ENCODE peak calls at places on chromosomes 5 and 9, in five cellular contexts. M, A, P, X and H are unnamed samples.
A peak's percentile ranks its signal among the peaks of the same experiment; 100 is the strongest.

GRCh38 chr5:17157916-17158529 is 59.4 kb upstream of the BASP1 start:
- DNase-seq in P (no peak), M (no peak), X (peak; percentile 100), A (peak; percentile 91), H (no peak)

GRCh38 chr5:82074968-82075367 is 103.1 kb downstream of the ATG10 start:
- DNase-seq in M (no peak), A (no peak), X (no peak), P (no peak), H (no peak)

GRCh38 chr5:9316733-9317132 is 229.1 kb downstream of the SEMA5A start:
- DNase-seq in X (no peak), P (no peak), A (no peak), M (no peak), H (no peak)

GRCh38 chr5:198941-199820 is 7.9 kb downstream of the LRRC14B start:
- DNase-seq in A (no peak), P (no peak), X (no peak), M (no peak), H (no peak)

GRCh38 chr5:2695200-2695891 is 56.1 kb downstream of the IRX2 start:
- DNase-seq in M (no peak), X (no peak), A (no peak), P (no peak), H (no peak)

GRCh38 chr9:83281306-83282255 is 218.6 kb upstream of the RASEF start:
- DNase-seq in A (peak; percentile 80), M (no peak), X (no peak), P (no peak), H (no peak)

GRCh38 chr5:133884525-133885311 is 83.7 kb downstream of the C5orf15 start:
- DNase-seq in M (no peak), P (no peak), X (no peak), A (no peak), H (no peak)

GRCh38 chr5:425714-426113 is 17.3 kb upstream of the EXOC3 start:
- DNase-seq in A (no peak), M (no peak), P (no peak), X (no peak), H (peak; percentile 18)

GRCh38 chr5:35117960-35118359 is 70.2 kb upstream of the AGXT2 start:
- DNase-seq in A (peak; percentile 22), M (no peak), P (no peak), X (peak; percentile 89), H (no peak)

GRCh38 chr5:131242728-131243255 is 21.1 kb upstream of the CDC42SE2 start:
- DNase-seq in P (no peak), A (peak; percentile 68), M (no peak), X (peak; percentile 97), H (no peak)

DNA sequence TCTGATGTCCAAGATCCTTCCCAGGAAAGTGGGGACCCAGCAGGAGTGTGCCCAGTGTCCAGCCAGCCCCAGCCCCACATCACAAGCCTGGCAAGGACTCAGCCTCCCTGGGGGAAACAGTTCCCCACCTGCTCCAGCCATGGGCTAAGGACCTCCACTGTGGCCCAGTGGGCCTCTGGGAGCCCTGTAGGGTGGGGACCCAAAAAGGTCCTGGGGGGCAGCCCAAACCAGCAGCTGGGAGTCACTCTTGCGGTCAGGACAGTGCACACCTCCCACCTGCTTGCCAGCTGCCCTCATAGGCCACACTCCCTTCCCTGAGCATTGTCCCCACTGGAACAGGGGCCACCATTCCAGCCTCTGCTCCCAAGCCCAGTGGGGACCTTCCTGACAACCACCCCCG is 1.7 kb downstream of the ABCA2 start:
- DNase-seq in M (no peak), X (no peak), P (no peak), A (no peak), H (no peak)
- H3K4me1 ChIP-seq in M (no peaks in the 10 kb centered on the region), X (peaks cover 5% of the 10 kb centered on the region), P (peaks cover 18% of the 10 kb centered on the region), A (peaks cover 20% of the 10 kb centered on the region), H (peaks cover 38% of the 10 kb centered on the region)

GRCh38 chr5:23305055-23305454 is 202.4 kb upstream of the PRDM9 start:
- DNase-seq in X (no peak), M (no peak), A (no peak), P (no peak), H (no peak)
- H3K4me3 ChIP-seq in X (no peak overlapping the region), M (no peak overlapping the region), A (no peak overlapping the region), P (no peak overlapping the region), H (no peak overlapping the region)

GRCh38 chr5:138874241-138874640 is 894 bp downstream of the LRRTM2 start:
- DNase-seq in P (no peak), A (peak; percentile 19), M (no peak), X (peak; percentile 27), H (no peak)
- H3K4me1 ChIP-seq in P (no peaks in the 10 kb centered on the region), A (no peaks in the 10 kb centered on the region), M (no peaks in the 10 kb centered on the region), X (peaks cover 25% of the 10 kb centered on the region), H (no peaks in the 10 kb centered on the region)

GRCh38 chr5:4831325-4831724 is 308.8 kb upstream of the ADAMTS16 start:
- DNase-seq in A (no peak), P (no peak), M (no peak), X (no peak), H (no peak)
- H3K4me3 ChIP-seq in A (no peak overlapping the region), P (no peak overlapping the region), M (no peak overlapping the region), X (no peak overlapping the region), H (no peak overlapping the region)

DNA sequence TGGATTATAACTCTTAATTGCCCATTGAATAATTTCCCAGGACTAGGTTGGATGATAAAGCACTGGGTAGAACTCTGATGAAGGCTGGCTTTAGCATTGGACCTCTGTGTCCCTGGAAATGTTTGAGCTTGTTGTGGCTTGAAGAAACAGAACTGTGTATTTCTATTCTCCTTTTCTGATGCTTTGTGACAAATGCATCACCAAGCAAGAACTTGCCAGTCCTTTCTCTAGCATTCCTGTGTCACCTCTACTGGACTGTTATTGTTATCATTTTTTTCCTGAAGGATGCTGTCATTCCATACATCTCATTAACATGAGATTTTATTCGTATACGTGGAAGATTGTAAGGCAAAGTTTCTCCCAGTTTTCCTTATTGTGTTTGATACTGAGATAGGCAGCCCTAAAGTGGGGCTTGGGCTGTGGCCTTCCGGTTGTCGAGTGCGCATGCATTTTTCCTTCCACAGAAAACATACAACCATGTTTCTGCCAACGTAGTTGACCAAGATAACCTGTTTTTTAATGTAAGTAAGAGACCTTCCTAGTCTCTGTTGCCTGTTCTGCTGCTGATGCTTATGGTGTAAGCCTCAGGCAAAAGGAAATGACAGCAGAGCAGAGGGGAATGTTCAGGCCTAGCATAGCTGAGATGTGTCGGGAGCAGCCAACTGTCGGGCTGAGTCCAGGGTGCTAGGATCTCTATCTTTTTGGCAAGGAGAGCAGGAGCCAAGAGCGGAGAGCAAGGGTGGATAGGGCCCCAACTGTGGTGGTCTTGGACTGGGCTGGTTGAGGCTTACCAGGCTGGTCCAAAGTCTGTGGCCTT is 2.3 kb downstream of the NTRK2 start:
- DNase-seq in M (no peak), P (no peak), A (no peak), X (no peak), H (no peak)
- H3K4me1 ChIP-seq in M (no peaks in the 10 kb centered on the region), P (peaks cover 3% of the 10 kb centered on the region), A (peaks cover 12% of the 10 kb centered on the region), X (no peaks in the 10 kb centered on the region), H (no peaks in the 10 kb centered on the region)

DNA sequence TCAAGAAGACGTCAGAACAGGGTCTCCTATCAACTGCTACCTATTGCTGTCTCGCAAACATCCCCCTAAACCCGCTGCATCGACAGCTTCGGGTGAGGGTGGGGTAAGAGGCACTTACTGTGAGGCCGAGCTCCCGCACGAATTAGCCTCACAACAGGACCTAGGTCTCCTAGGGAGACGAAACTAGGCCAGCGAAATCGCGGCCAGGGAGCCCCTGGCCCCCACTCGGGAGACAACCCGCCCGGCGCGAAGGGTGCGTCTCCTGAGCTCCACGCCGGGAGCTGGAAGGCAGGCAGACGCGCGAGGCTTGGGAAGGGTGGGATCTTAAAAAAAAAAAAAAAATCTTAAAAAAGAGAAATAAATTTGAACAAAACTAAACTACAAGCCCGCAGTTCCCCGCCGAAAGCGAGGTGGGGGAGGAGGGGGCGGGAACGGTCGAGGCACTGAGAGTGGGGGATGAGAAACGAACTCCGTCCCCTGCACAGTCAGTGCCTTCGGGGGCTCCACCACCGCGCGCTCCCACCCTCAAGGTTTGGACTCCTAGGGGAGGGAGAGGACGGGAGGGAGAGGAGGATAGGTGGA is 33.0 kb upstream of the NFIB start:
- DNase-seq in P (no peak), M (no peak), X (no peak), A (no peak), H (no peak)
- H3K4me3 ChIP-seq in P (peak overlapping the region; percentile 28), M (peak overlapping the region; percentile 49), X (no peak overlapping the region), A (peak overlapping the region; percentile 77), H (no peak overlapping the region)

DNA sequence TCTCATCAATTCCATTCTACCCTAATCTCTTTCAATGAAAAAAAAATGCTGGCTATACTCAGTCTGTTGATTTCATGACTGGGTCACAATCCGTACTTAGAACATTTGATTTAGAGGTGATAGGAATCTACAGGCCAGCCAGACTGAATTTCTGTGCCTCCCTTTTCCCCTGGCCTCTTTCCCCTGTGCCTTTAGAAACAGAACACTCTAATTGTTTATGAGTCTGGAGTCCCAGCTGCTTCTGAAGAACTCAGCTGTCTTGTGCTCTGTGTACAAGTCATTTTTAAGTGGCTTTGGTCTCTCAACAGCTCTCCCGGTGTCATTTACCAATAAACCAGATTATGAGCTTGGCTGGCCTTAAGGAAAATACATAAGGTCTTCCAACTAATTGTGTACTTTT is 94.1 kb upstream of the ITGA2 start:
- DNase-seq in P (peak; percentile 39), X (no peak), M (no peak), A (peak; percentile 49), H (no peak)
- H3K4me1 ChIP-seq in P (peaks cover 6% of the 10 kb centered on the region), X (peaks cover 9% of the 10 kb centered on the region), M (no peaks in the 10 kb centered on the region), A (peaks cover 49% of the 10 kb centered on the region), H (no peaks in the 10 kb centered on the region)

GRCh38 chr9:123835821-123836220 is 94.1 kb downstream of the DENND1A start:
- DNase-seq in A (no peak), X (no peak), M (no peak), P (no peak), H (no peak)

GRCh38 chr9:123834218-123834906 is 95.6 kb downstream of the DENND1A start:
- DNase-seq in A (no peak), X (peak; percentile 0), P (no peak), M (no peak), H (no peak)

GRCh38 chr9:123834907-123835562 is 94.9 kb downstream of the DENND1A start:
- DNase-seq in X (peak; percentile 29), P (no peak), M (no peak), A (peak; percentile 29), H (no peak)

GRCh38 chr9:123832176-123832575 is 97.8 kb downstream of the DENND1A start:
- DNase-seq in M (no peak), P (no peak), X (no peak), A (no peak), H (no peak)

DNA sequence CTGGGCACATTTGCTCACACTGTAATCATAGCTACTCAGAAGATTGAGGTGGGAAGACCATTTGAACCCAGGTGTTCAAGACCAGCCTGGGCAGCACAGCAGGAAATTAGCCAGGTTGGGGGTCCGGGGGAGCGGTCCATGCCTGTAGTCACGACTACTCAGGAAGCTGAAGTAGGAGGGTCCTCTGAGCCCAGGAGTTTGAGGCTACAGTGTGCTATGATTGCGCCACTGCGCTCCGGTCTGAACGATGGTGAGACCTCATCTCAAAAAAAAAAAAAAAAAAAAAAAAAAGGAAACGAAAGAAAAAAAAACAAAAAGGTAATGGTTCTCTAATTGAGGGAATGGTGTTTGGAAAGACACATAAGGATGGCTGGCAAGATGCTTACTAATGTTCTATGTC is 97.1 kb downstream of the DENND1A start:
- DNase-seq in X (no peak), M (no peak), P (no peak), A (no peak), H (no peak)
- H3K4me3 ChIP-seq in X (no peak overlapping the region), M (no peak overlapping the region), P (no peak overlapping the region), A (no peak overlapping the region), H (no peak overlapping the region)

DNA sequence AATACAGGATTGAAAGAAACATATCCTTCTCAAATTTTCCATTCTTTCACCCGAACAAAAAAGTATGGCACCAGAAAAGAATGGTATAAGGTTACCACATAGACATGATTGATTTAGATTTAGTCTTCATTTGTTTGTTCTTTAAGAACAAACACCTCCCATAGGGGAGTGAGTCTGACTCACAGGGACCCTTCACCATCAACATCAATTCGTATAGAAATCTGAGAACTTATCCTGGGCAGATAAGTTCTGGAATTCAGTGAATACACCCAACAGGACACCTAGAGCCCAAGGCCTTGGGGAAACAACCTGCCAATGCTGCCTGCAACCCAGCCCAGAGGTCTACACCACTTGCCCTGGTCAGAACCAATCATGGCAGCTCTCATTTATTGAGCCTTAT is 46.2 kb downstream of the LHFPL2 start:
- DNase-seq in A (no peak), P (no peak), M (no peak), X (no peak), H (no peak)
- H3K4me1 ChIP-seq in A (peaks cover 38% of the 10 kb centered on the region), P (no peaks in the 10 kb centered on the region), M (no peaks in the 10 kb centered on the region), X (peaks cover 18% of the 10 kb centered on the region), H (no peaks in the 10 kb centered on the region)